ENCODE peak calls at places on chromosomes 3 and 15, in four cellular contexts. Q, L, W and V are unnamed samples.

GRCh38 chr3:47324278-47324865 is 41.6 kb downstream of the KLHL18 start:
- DNase-seq in Q (peak), L (peak), W (peak), V (peak)

GRCh38 chr15:80484312-80484981 is 80.3 kb downstream of the ARNT2 start:
- DNase-seq in Q (no peak), L (no peak), W (no peak), V (no peak)

GRCh38 chr3:58306662-58307286 is 454 bp downstream of the HTD2 start:
- DNase-seq in Q (peak), L (peak), W (no peak), V (peak)

GRCh38 chr3:47245271-47245670 is 37.3 kb downstream of the KIF9 start:
- DNase-seq in Q (no peak), L (peak), W (no peak), V (no peak)

GRCh38 chr3:107679911-107680310 is 157.1 kb downstream of the BBX start:
- DNase-seq in Q (no peak), L (no peak), W (no peak), V (no peak)

GRCh38 chr3:110198717-110199587 is 861.6 kb upstream of the DPPA4 start:
- DNase-seq in Q (no peak), L (peak), W (no peak), V (peak)

GRCh38 chr3:73467211-73467610 is 157.5 kb downstream of the PDZRN3 start:
- DNase-seq in Q (no peak), L (no peak), W (no peak), V (no peak)

GRCh38 chr3:153285982-153286381 is 124.0 kb downstream of the RAP2B start:
- DNase-seq in Q (no peak), L (no peak), W (no peak), V (no peak)

GRCh38 chr15:34900748-34901147 is 68.8 kb downstream of the AQR start:
- DNase-seq in Q (no peak), L (no peak), W (no peak), V (no peak)

GRCh38 chr15:68262514-68263356 is 14.8 kb upstream of the FEM1B start:
- DNase-seq in Q (no peak), L (no peak), W (no peak), V (no peak)

GRCh38 chr3:53811143-53811915 is 34.9 kb downstream of the CHDH start:
- DNase-seq in Q (no peak), L (peak), W (no peak), V (no peak)

GRCh38 chr15:56307180-56307579 is 58.0 kb upstream of the TEX9 start:
- DNase-seq in Q (no peak), L (no peak), W (no peak), V (no peak)

GRCh38 chr3:39148116-39149058 is 5.0 kb downstream of the CSRNP1 start:
- DNase-seq in Q (no peak), L (peak), W (peak), V (no peak)

GRCh38 chr15:60583946-60584345 is 105.0 kb upstream of the ICE2 start:
- DNase-seq in Q (no peak), L (peak), W (no peak), V (no peak)

GRCh38 chr15:89167267-89168176 is 53.9 kb downstream of the RLBP1 start:
- DNase-seq in Q (peak), L (peak), W (peak), V (peak)

GRCh38 chr15:40343512-40343911 is 2.8 kb upstream of the CCDC9B start:
- DNase-seq in Q (peak), L (no peak), W (no peak), V (no peak)

GRCh38 chr3:190581041-190581501 is 67.2 kb downstream of the IL1RAP start:
- DNase-seq in Q (peak), L (no peak), W (no peak), V (no peak)